ENCODE peak calls at places on chromosome 1, in nine cellular contexts. T is ovary, G is mesothelial cell of epicardium, K is A549, J is GM20000, I is transverse colon, X is mucosa of descending colon, D is Peyer's patch, F is heart right ventricle. E is an unnamed sample.

GRCh38 chr1:66576645-66577044 is 42.7 kb downstream of the SGIP1 start:
- DNase-seq in F (peak; percentile 27), K (no peak), I (no peak), D (no peak), T (no peak), X (peak; percentile 14), J (no peak), G (no peak), E (no peak)

GRCh38 chr1:228647523-228648444 is 87.5 kb upstream of the RHOU start:
- DNase-seq in T (peak; percentile 62), I (peak; percentile 44), X (peak; percentile 64), J (peak; percentile 14), D (peak; percentile 54), G (no peak), K (peak; percentile 92), F (no peak), E (no peak)

GRCh38 chr1:47174621-47175020 is 15.2 kb downstream of the PDZK1IP1 start:
- DNase-seq in D (no peak), J (no peak), X (no peak), I (no peak), T (no peak), F (no peak), G (no peak), K (no peak), E (peak; percentile 5)

GRCh38 chr1:64282353-64282752 is 78.9 kb downstream of the UBE2U start:
- DNase-seq in D (no peak), K (no peak), T (no peak), J (no peak), G (peak; percentile 56), X (no peak), I (no peak), F (no peak), E (no peak)

GRCh38 chr1:112748396-112748795 is 33.3 kb upstream of the PPM1J start:
- DNase-seq in X (no peak), F (no peak), T (no peak), K (no peak), G (no peak), J (no peak), I (no peak), D (no peak), E (no peak)

GRCh38 chr1:236206548-236206947 is 64.2 kb downstream of the GPR137B start:
- DNase-seq in J (no peak), I (peak; percentile 8), T (no peak), F (peak; percentile 19), G (no peak), D (peak; percentile 46), K (no peak), X (peak; percentile 10), E (no peak)

GRCh38 chr1:18907021-18907913 is 4.9 kb upstream of the ALDH4A1 start:
- DNase-seq in G (no peak), D (peak; percentile 78), I (peak; percentile 44), X (peak; percentile 74), K (peak; percentile 49), J (peak; percentile 72), F (peak; percentile 68), T (peak; percentile 83), E (peak; percentile 47)

GRCh38 chr1:65681101-65681500 is 111.6 kb upstream of the PDE4B start:
- DNase-seq in K (no peak), J (no peak), G (no peak), D (no peak), T (no peak), I (no peak), X (no peak), F (no peak), E (no peak)

GRCh38 chr1:203148579-203148978 is 21.1 kb downstream of the ADORA1 start:
- DNase-seq in D (no peak), K (no peak), I (no peak), J (no peak), X (no peak), F (no peak), G (no peak), T (no peak), E (no peak)

GRCh38 chr1:196180847-196181593 is 427.2 kb downstream of the KCNT2 start:
- DNase-seq in F (no peak), X (no peak), D (no peak), J (no peak), G (no peak), K (peak; percentile 86), T (no peak), I (no peak), E (no peak)

GRCh38 chr1:160360227-160360695 is 6.6 kb upstream of the NHLH1 start:
- DNase-seq in X (no peak), I (no peak), K (no peak), T (no peak), F (no peak), J (no peak), D (no peak), G (no peak), E (no peak)

GRCh38 chr1:31605908-31606427 is 11.5 kb upstream of the HCRTR1 start:
- DNase-seq in G (no peak), K (no peak), J (peak; percentile 90), X (no peak), D (no peak), F (no peak), T (no peak), I (no peak), E (no peak)

GRCh38 chr1:53562256-53562982 is 103.2 kb downstream of the DMRTB1 start:
- DNase-seq in T (no peak), F (no peak), X (no peak), I (peak; percentile 2), J (no peak), D (peak; percentile 36), K (no peak), G (no peak), E (peak; percentile 41)

GRCh38 chr1:144101397-144102050 is 129.7 kb upstream of the FAM72C start:
- DNase-seq in G (peak; percentile 30), X (peak; percentile 1), I (peak; percentile 11), J (no peak), T (peak; percentile 27), F (peak; percentile 16), K (peak; percentile 3), D (peak; percentile 47), E (peak; percentile 15)

GRCh38 chr1:21325231-21325718 is 35.0 kb upstream of the ECE1 start:
- DNase-seq in D (peak; percentile 77), G (no peak), I (no peak), K (no peak), F (no peak), X (no peak), J (no peak), T (no peak), E (no peak)

GRCh38 chr1:31984419-31985347 is 29.0 kb upstream of the KHDRBS1 start:
- DNase-seq in K (no peak), G (no peak), X (no peak), I (no peak), F (no peak), D (no peak), T (no peak), J (no peak), E (peak; percentile 24)

GRCh38 chr1:61887076-61887867 is 145.0 kb downstream of the PATJ start:
- DNase-seq in F (no peak), G (no peak), I (no peak), T (no peak), D (no peak), K (peak; percentile 2), J (no peak), X (peak; percentile 21), E (no peak)

GRCh38 chr1:38071530-38072266 is 25.1 kb upstream of the POU3F1 start:
- DNase-seq in K (peak; percentile 30), I (no peak), T (no peak), G (no peak), F (no peak), D (no peak), X (no peak), J (peak; percentile 66), E (no peak)

GRCh38 chr1:87159378-87159915 is 169.2 kb upstream of the LMO4 start:
- DNase-seq in D (no peak), G (no peak), F (no peak), X (no peak), T (no peak), K (no peak), J (no peak), I (no peak), E (no peak)

GRCh38 chr1:86155807-86156561 is 588 bp downstream of the COL24A1 start:
- DNase-seq in I (peak; percentile 18), G (no peak), X (peak; percentile 9), F (peak; percentile 3), J (peak; percentile 32), K (no peak), D (no peak), T (peak; percentile 35), E (no peak)

GRCh38 chr1:66315675-66316074 is 218.3 kb upstream of the SGIP1 start:
- DNase-seq in F (no peak), G (no peak), X (no peak), K (peak; percentile 58), I (no peak), T (no peak), J (no peak), D (no peak), E (no peak)

GRCh38 chr1:220887868-220888664 is 8.8 kb downstream of the HLX start:
- DNase-seq in G (no peak), X (no peak), J (no peak), K (no peak), D (no peak), I (no peak), F (no peak), T (no peak), E (no peak)
- TF ChIP-seq CTCF in G (no peak), X (no peak), J (no peak), K (no peak), D (no peak), I (no peak), F (no peak), T (no peak), E (no peak)

DNA sequence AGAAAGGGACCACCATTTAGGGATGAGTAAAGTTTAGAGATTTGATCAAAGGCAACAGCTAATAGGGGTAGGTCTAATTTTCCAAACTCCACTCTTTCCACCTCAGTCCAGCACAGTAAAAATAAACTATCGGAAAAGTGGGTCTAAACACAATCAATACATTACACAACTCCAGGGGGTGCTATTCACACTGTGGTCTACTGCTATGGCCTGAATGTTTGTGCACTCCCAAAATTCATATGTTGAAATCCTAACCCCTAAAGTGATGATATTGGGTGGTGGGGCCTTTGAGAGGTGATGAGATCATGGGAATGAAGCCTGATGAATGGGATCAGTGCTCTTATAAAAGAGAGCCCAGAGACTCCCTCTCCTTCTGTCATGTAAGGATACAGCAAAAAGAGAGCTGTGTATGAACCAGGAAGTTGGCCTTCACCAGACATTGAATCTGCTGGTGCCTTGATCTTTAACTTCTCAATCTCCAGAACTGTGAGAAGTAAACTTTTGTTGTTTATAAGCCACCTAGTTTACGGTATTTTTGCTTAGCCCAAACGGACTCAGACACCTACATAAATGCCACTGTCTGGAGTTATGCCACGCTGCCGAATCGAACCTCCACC is 193.9 kb downstream of the OMA1 start:
- DNase-seq in I (no peak), X (no peak), T (no peak), D (no peak), G (no peak), K (no peak), J (no peak), F (no peak), E (no peak)
- TF ChIP-seq CTCF in I (no peak), X (no peak), T (no peak), D (no peak), G (no peak), K (no peak), J (no peak), F (no peak), E (no peak)

GRCh38 chr1:2921970-2922686 is 99.1 kb upstream of the ACTRT2 start:
- DNase-seq in J (peak; percentile 67), G (no peak), T (no peak), X (peak; percentile 38), D (no peak), K (peak; percentile 7), I (no peak), F (no peak), E (no peak)
- TF ChIP-seq CTCF in J (peak; percentile 57), G (peak; percentile 46), T (no peak), X (peak; percentile 51), D (peak; percentile 69), K (peak; percentile 34), I (peak; percentile 75), F (peak; percentile 57), E (peak; percentile 21)

GRCh38 chr1:198088360-198089071 is 68.3 kb upstream of the NEK7 start:
- DNase-seq in D (no peak), G (no peak), F (no peak), J (peak; percentile 22), T (no peak), K (peak; percentile 29), X (no peak), I (no peak), E (no peak)
- TF ChIP-seq CTCF in D (peak; percentile 46), G (peak; percentile 71), F (peak; percentile 71), J (no peak), T (peak; percentile 14), K (peak; percentile 73), X (no peak), I (peak; percentile 45), E (peak; percentile 87)